ENCODE peak calls at places on chromosomes 5 and 9, in five cellular contexts. A, T, I, B and Q are unnamed samples. For H3K27me3, the result is how much of the 10 kb centered on the place peaks cover.

GRCh38 chr9:91101598-91102168 is 260.0 kb downstream of the AUH start:
- DNase-seq in B (no peak), I (no peak), A (no peak), T (no peak), Q (no peak)

GRCh38 chr5:30103056-30104020 is 1090.1 kb upstream of the CDH6 start:
- DNase-seq in B (no peak), I (no peak), T (no peak), A (no peak), Q (no peak)

GRCh38 chr9:92952861-92953620 is 5.7 kb downstream of the FGD3 start:
- DNase-seq in A (no peak), B (no peak), T (no peak), I (no peak), Q (no peak)

GRCh38 chr9:71793386-71794105 is 25.2 kb upstream of the CEMIP2 start:
- DNase-seq in B (no peak), I (no peak), A (no peak), T (peak), Q (peak)

GRCh38 chr9:19551124-19551929 is 142.5 kb downstream of the ACER2 start:
- DNase-seq in A (no peak), I (no peak), T (peak), B (peak), Q (peak)

GRCh38 chr5:19608434-19608833 is 379.6 kb downstream of the CDH18 start:
- DNase-seq in I (no peak), B (no peak), A (no peak), T (no peak), Q (no peak)

GRCh38 chr5:88944751-88945507 is 61.9 kb upstream of the MEF2C start:
- DNase-seq in T (no peak), A (no peak), I (no peak), B (no peak), Q (no peak)

GRCh38 chr5:142821733-142822487 is 51.7 kb downstream of the ARHGAP26 start:
- DNase-seq in T (peak), A (peak), I (no peak), B (no peak), Q (no peak)

GRCh38 chr5:139903805-139904565 is 108.4 kb downstream of the PSD2 start:
- DNase-seq in T (no peak), I (no peak), A (no peak), B (no peak), Q (no peak)

GRCh38 chr9:129012893-129013448 is 15.2 kb downstream of the SH3GLB2 start:
- DNase-seq in I (no peak), B (no peak), A (no peak), T (no peak), Q (no peak)

GRCh38 chr5:58793888-58794287 is 211.0 kb downstream of the RAB3C start:
- DNase-seq in I (no peak), B (no peak), A (no peak), T (no peak), Q (no peak)

GRCh38 chr9:129140397-129141065 is 29.3 kb downstream of the PTPA start:
- DNase-seq in B (no peak), A (no peak), T (peak), I (no peak), Q (no peak)

GRCh38 chr5:78016831-78017529 is 240.8 kb upstream of the TBCA start:
- DNase-seq in A (no peak), T (no peak), I (no peak), B (no peak), Q (peak)

GRCh38 chr5:137199966-137200365 is 299.2 kb downstream of the SPOCK1 start:
- DNase-seq in T (no peak), I (peak), B (no peak), A (no peak), Q (no peak)

GRCh38 chr5:132080595-132080994 is 7.0 kb downstream of the CSF2 start:
- DNase-seq in A (no peak), B (no peak), T (no peak), I (no peak), Q (no peak)

GRCh38 chr5:31706186-31706585 is 67.3 kb downstream of the PDZD2 start:
- DNase-seq in T (no peak), I (no peak), A (no peak), B (no peak), Q (no peak)

GRCh38 chr5:16889203-16889971 is 46.7 kb downstream of the MYO10 start:
- DNase-seq in A (no peak), I (no peak), T (no peak), B (no peak), Q (no peak)

GRCh38 chr5:179371681-179372675 is 26.7 kb upstream of the ADAMTS2 start:
- DNase-seq in T (no peak), I (no peak), A (no peak), B (no peak), Q (no peak)

GRCh38 chr9:137669261-137669672 is 50.5 kb downstream of the EHMT1 start:
- DNase-seq in A (no peak), I (no peak), B (no peak), T (no peak), Q (no peak)

GRCh38 chr9:87421734-87422133 is 75.9 kb upstream of the DAPK1 start:
- DNase-seq in A (no peak), T (no peak), I (no peak), B (no peak), Q (no peak)

GRCh38 chr9:12775373-12775962 is 648 bp downstream of the LURAP1L start:
- DNase-seq in B (no peak), I (no peak), T (no peak), A (no peak), Q (no peak)

GRCh38 chr9:87080512-87081225 is 133.4 kb upstream of the GAS1 start:
- DNase-seq in T (no peak), I (no peak), B (no peak), A (no peak), Q (no peak)

GRCh38 chr5:179963375-179963774 is 55.7 kb upstream of the TBC1D9B start:
- DNase-seq in T (no peak), A (no peak), B (no peak), I (no peak), Q (no peak)

GRCh38 chr9:95089916-95090791 is 227.4 kb downstream of the FANCC start:
- DNase-seq in T (no peak), I (no peak), A (no peak), B (no peak), Q (no peak)

GRCh38 chr5:122844916-122845252 is 529 bp upstream of the SNX24 start:
- DNase-seq in A (no peak), T (no peak), I (no peak), B (no peak), Q (no peak)

GRCh38 chr5:52922384-52922783 is 66.8 kb upstream of the ITGA2 start:
- DNase-seq in A (peak), I (peak), B (no peak), T (peak), Q (no peak)

GRCh38 chr5:130529716-130530485 is 625.6 kb downstream of the CHSY3 start:
- DNase-seq in I (no peak), B (no peak), A (no peak), T (no peak), Q (no peak)

GRCh38 chr5:2686296-2686695 is 65.2 kb downstream of the IRX2 start:
- DNase-seq in A (no peak), I (no peak), T (no peak), B (no peak), Q (no peak)

GRCh38 chr9:120927125-120928014 is 774 bp upstream of the TRAF1 start:
- DNase-seq in I (no peak), B (no peak), A (no peak), T (no peak), Q (no peak)

GRCh38 chr9:15697459-15697858 is 144.6 kb downstream of the CCDC171 start:
- DNase-seq in B (no peak), A (no peak), T (no peak), I (no peak), Q (no peak)

GRCh38 chr5:144206136-144206535 is 35.5 kb downstream of the KCTD16 start:
- DNase-seq in I (no peak), T (no peak), B (no peak), A (no peak), Q (no peak)

GRCh38 chr5:71905804-71906711 is 187.0 kb downstream of the CARTPT start:
- DNase-seq in B (no peak), I (no peak), A (no peak), T (no peak), Q (no peak)

GRCh38 chr9:96116275-96117051 is 185.5 kb downstream of the HSD17B3 start:
- DNase-seq in A (no peak), T (peak), B (no peak), I (no peak), Q (no peak)

GRCh38 chr5:88787856-88788255 is 95.1 kb downstream of the MEF2C start:
- DNase-seq in B (no peak), I (no peak), T (no peak), A (no peak), Q (no peak)

GRCh38 chr9:125460346-125460745 is 198.7 kb downstream of the GAPVD1 start:
- DNase-seq in T (no peak), A (no peak), I (no peak), B (no peak), Q (no peak)

GRCh38 chr5:149345147-149345891 is at the start of gene GRPEL2:
- DNase-seq in I (peak), B (peak), T (peak), A (peak), Q (peak)

GRCh38 chr9:35726876-35727438 is 5.0 kb downstream of the TLN1 start:
- DNase-seq in T (peak), B (no peak), A (no peak), I (no peak), Q (no peak)

GRCh38 chr9:106830527-106831140 is 32.3 kb upstream of the ZNF462 start:
- DNase-seq in I (no peak), T (no peak), A (no peak), B (no peak), Q (no peak)

GRCh38 chr9:106829666-106830408 is 33.1 kb upstream of the ZNF462 start:
- DNase-seq in A (no peak), I (no peak), T (no peak), B (no peak), Q (no peak)

GRCh38 chr9:106828965-106829364 is 34.0 kb upstream of the ZNF462 start:
- DNase-seq in A (no peak), B (no peak), I (no peak), T (no peak), Q (no peak)

DNA sequence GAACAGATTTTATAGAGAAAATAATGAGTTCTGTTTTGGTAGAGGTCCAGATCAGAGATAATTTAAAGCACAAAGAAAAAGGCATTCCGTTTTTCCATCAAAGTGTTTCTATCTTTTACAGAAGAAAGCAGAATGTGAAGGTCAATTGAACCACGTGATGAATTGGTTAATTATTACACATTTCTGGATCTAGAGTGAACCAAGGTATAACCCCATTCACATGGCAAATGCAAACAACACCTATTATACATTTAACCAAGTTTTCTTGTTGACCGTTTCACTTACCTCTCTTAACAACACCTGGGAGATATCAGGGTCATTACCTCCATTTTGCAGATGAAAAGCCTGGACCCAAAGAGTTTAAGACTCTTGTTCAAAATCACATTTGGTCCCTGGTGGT is 34.9 kb upstream of the ZNF462 start:
- DNase-seq in T (no peak), A (no peak), I (no peak), B (no peak), Q (no peak)
- H3K27me3 ChIP-seq in T (under half), A (under half), I (under half), B (under half), Q (under half)

DNA sequence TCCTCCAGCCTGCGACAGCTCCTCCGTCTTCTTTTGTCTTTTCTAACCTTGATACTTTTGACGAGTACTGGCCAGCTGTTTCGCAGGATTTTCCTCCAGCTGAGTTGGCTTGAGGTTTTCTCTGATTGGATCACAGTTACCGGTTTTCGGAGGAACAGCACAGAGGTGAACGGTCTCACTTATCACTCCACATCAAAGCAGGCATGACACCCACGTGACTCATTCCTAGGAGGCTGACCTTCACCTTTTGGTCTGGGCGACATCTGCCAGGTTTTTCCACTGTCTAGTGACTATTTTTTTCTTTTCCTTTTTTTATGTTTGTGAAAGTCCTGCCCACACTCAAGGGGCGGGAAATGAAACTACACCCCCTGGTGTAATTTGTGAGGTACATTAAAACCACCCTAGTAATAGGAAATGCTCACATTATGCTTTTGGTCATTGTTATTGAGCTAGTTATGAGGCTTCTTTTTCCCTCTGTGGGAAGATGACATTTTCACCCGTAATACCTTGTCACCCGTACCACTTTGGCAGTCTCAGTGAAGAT is 319.2 kb downstream of the GADD45G start:
- DNase-seq in T (peak), B (no peak), I (no peak), A (no peak), Q (no peak)
- TF ChIP-seq YY1 in T (no peak), B (no peak), I (no peak), A (no peak), Q (no peak)

DNA sequence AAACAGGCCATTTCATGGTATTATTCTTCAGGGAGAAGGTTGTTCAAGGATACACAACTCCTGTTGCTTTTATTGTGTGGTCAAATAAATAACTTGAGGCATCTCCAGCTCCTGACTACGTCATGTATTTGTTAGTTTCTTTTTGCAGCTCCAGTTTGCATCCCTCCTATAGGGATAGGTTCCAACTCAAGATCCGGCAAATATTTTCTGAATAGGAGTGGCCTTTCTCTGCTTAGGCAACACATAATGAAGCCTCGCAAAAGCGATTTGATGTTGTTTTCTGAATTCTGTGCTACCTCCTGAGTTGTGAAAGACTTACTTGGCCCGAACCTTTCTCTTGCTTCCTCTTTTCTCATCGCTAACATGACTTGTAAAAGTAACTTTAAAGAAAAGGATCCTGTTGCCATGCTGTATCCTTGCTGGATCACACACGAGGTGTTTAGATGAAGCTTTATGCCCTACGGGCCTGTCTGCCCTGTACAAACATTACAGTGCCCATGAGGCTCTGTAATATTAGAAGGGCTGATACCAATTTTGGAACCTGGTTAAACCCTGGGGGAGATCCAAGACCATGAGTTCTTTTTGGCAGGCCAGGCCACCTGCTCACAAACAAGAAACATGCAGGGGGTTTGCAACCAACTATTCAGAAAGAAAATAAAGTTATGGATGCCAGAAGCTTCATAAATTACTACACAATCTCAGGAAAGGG is 149.8 kb upstream of the FGF10 start:
- DNase-seq in I (no peak), A (no peak), T (no peak), B (no peak), Q (no peak)
- TF ChIP-seq ZNF274 in I (no peak), A (no peak), T (no peak), B (no peak), Q (no peak)

DNA sequence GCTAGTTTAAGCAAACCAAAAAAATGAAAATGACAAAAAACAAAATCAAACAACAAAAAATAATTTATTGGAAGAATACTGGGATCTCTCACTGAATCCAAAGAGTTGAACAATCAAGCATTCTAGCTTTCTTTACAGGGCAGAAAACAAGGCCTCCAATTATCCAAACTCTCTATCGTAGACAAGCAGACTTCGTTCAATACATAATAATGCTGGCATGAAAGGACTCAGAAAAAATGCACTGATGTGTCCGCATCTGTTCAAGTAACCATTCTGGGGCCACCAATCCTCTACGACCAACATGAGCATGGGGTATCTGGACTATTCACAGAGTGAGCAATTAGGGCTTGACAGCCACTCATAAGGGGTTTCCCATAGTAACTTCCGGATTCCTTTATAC is 188.4 kb downstream of the CTNND2 start:
- DNase-seq in B (no peak), A (no peak), I (no peak), T (no peak), Q (no peak)
- H3K27me3 ChIP-seq in B (under half), A (under half), I (under half), T (under half), Q (under half)

DNA sequence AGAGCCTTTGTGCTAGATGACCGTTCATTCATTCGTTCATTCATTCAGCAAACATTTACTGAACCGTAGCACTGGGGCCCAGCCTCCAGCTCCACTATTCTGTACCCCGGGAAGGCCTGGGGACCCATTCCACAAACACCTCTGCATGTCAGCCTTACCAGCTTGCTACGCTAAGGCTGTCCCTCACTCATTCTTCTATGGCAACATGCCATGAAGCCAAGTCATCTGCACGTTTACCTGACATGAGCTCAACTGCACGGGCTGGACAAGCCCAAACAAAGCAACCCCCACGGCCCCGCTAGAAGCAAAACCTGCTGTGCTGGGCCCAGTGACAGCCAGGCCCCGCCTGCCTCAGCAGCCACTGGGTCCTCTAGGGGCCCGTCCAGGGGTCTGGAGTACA is 6.0 kb downstream of the CEL start:
- DNase-seq in B (no peak), I (no peak), A (no peak), T (no peak), Q (no peak)
- TF ChIP-seq YY1 in B (no peak), I (no peak), A (no peak), T (no peak), Q (no peak)

GRCh38 chr9:33225319-33226152 is 14.4 kb upstream of the SPINK4 start:
- DNase-seq in I (no peak), T (peak), B (peak), A (peak), Q (peak)
- TF ChIP-seq ZNF274 in I (no peak), T (no peak), B (no peak), A (no peak), Q (no peak)

GRCh38 chr5:141478321-141478945 is 2.7 kb downstream of the PCDHGC3 start:
- DNase-seq in B (no peak), A (no peak), T (no peak), I (peak), Q (no peak)
- H3K27me3 ChIP-seq in B (under half), A (under half), T (under half), I (under half), Q (under half)

DNA sequence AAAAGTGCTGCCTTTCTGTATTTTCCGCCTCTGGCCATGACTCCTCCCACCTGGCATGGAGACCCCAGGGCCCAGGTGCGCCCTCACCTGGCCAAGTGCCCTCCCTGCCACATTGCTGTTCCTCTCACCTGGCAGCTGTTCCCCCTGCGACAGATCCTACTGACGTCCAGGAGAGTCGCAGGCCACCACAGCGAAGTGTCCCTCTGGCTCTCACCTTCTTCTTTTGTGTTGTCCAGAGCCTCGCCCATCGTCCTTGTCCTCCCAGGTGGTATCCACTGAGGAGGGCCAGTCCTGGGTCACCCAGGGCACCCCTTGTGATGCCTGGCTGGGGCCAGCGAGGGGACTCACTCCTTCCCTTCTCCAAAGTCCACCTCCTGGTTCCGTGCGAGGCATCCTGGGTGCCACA is 2.6 kb downstream of the NKD2 start:
- DNase-seq in A (no peak), I (no peak), T (peak), B (no peak), Q (no peak)
- TF ChIP-seq YY1 in A (no peak), I (no peak), T (peak), B (no peak), Q (no peak)

DNA sequence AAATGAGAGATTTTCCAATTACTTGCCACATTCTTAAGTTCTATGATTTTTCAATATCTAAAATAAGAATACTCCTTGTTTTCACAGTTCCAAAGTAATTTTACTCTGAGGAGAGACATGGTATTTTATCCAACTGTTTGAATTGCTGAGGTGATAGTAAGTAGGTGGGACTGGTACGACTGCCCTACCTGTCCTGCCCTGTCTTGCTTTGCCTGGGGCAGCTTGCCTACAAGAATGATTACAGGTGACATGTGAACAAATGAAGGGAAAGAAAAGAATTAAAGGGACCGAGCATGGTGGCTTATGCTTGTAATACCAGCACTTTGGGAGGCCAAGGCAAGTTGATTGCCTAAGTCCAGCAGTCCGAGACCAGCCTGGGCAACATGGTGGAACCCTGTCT is 41.6 kb upstream of the HMGCS1 start:
- DNase-seq in A (no peak), I (no peak), T (no peak), B (no peak), Q (no peak)
- TF ChIP-seq ZNF274 in A (no peak), I (no peak), T (no peak), B (no peak), Q (no peak)